ENCODE peak calls at places on chromosomes 13 and 19, in seven cellular contexts. R is endothelial cell; D is heart left ventricle; G is stimulated activated CD4-positive, alpha-beta T cell treated with anti-CD3 and anti-CD28 coated beads, Interleukin-4, amount 100 ng/mL, for 24 hours; L is AG08395; Y is mucosa of gallbladder; T is NCI-H1105 treated with DMSO at 0.1 percent for 48 hours. C is an unnamed sample.
A peak's percentile ranks its signal among the peaks of the same experiment; 100 is the strongest.

GRCh38 chr13:50518791-50519201 is 324.7 kb downstream of the DLEU7 start:
- DNase-seq in D (no peak), G (no peak), T (no peak), Y (no peak), L (no peak), R (no peak), C (no peak)

GRCh38 chr13:26923824-26924605 is 163.4 kb upstream of the GPR12 start:
- DNase-seq in G (no peak), R (no peak), D (peak; percentile 41), T (no peak), L (peak; percentile 45), Y (peak; percentile 16), C (no peak)

GRCh38 chr19:29617336-29618266 is 11.5 kb downstream of the POP4 start:
- DNase-seq in T (no peak), R (no peak), D (no peak), G (no peak), Y (no peak), L (no peak), C (no peak)

GRCh38 chr19:5504115-5504514 is 48.9 kb downstream of the ZNRF4 start:
- DNase-seq in Y (no peak), G (no peak), T (no peak), R (no peak), L (no peak), D (no peak), C (no peak)

GRCh38 chr19:38664503-38665211 is 17.2 kb downstream of the ACTN4 start:
- DNase-seq in T (no peak), L (no peak), R (no peak), G (no peak), D (peak; percentile 48), Y (no peak), C (peak; percentile 79)

GRCh38 chr19:50461066-50461875 is 15.0 kb upstream of the EMC10 start:
- DNase-seq in G (peak; percentile 62), L (peak; percentile 90), T (peak; percentile 72), D (no peak), Y (peak; percentile 56), R (peak; percentile 62), C (peak; percentile 78)

GRCh38 chr13:75482820-75483079 is 781 bp upstream of the TBC1D4 start:
- DNase-seq in L (no peak), T (no peak), D (no peak), G (no peak), R (no peak), Y (no peak), C (no peak)

GRCh38 chr19:52518646-52519045 is 8.8 kb upstream of the ZNF808 start:
- DNase-seq in T (no peak), G (no peak), Y (no peak), R (no peak), D (no peak), L (no peak), C (no peak)

GRCh38 chr13:98174995-98175394 is 2.1 kb downstream of the RNF113B start:
- DNase-seq in Y (no peak), T (no peak), L (no peak), G (no peak), D (no peak), R (no peak), C (no peak)

GRCh38 chr19:10921909-10922637 is 6.4 kb downstream of the YIPF2 start:
- DNase-seq in T (no peak), Y (no peak), G (no peak), L (no peak), R (no peak), D (no peak), C (no peak)

GRCh38 chr13:32917504-32917903 is 98.7 kb upstream of the KL start:
- DNase-seq in T (no peak), D (no peak), G (no peak), L (no peak), R (no peak), Y (no peak), C (no peak)

GRCh38 chr19:17831419-17831888 is 10.1 kb upstream of the INSL3 start:
- DNase-seq in G (no peak), T (no peak), Y (no peak), R (no peak), L (no peak), D (no peak), C (no peak)

GRCh38 chr13:52405767-52406494 is at the start of gene THSD1:
- DNase-seq in G (no peak), T (peak; percentile 15), Y (peak; percentile 11), R (peak; percentile 86), L (peak; percentile 80), D (peak; percentile 84), C (no peak)

GRCh38 chr19:49817964-49818690 is at the start of gene MED25:
- DNase-seq in G (peak; percentile 85), T (peak; percentile 91), D (peak; percentile 85), R (peak; percentile 88), Y (peak; percentile 89), L (peak; percentile 93), C (peak; percentile 93)

GRCh38 chr19:6540918-6541689 is 10.3 kb downstream of the TNFSF9 start:
- DNase-seq in T (no peak), L (no peak), G (no peak), R (no peak), Y (no peak), D (no peak), C (no peak)